ENCODE peak calls at places on chromosomes 13 and 19, in eight cellular contexts. D, R, B, S, F, E, C and Y are unnamed samples.

GRCh38 chr19:6712231-6712630 is 8.2 kb downstream of the C3 start:
- DNase-seq in R (no peak), E (no peak), C (peak; percentile 47), B (no peak), D (no peak), S (no peak), F (no peak), Y (no peak)

GRCh38 chr19:29966594-29967249 is 24.7 kb downstream of the URI1 start:
- DNase-seq in E (peak; percentile 33), D (no peak), C (no peak), F (no peak), B (no peak), R (no peak), S (peak; percentile 18), Y (peak; percentile 56)

GRCh38 chr13:33123066-33123940 is 107.1 kb downstream of the KL start:
- DNase-seq in E (peak; percentile 34), R (no peak), C (no peak), F (no peak), B (no peak), D (no peak), S (peak; percentile 38), Y (peak; percentile 39)

GRCh38 chr13:51879133-51879532 is 17.4 kb downstream of the CCDC70 start:
- DNase-seq in B (no peak), E (no peak), F (no peak), C (no peak), D (no peak), R (no peak), S (no peak), Y (no peak)

GRCh38 chr19:397321-397720 is 11.6 kb downstream of the C2CD4C start:
- DNase-seq in S (no peak), R (no peak), D (no peak), F (no peak), C (no peak), B (no peak), E (no peak), Y (no peak)

GRCh38 chr13:73698859-73699258 is 435.3 kb downstream of the KLF12 start:
- DNase-seq in C (no peak), B (no peak), S (no peak), R (no peak), E (peak; percentile 13), D (no peak), F (no peak), Y (no peak)

GRCh38 chr13:98821372-98822237 is 69.1 kb upstream of the SLC15A1 start:
- DNase-seq in B (no peak), E (peak; percentile 89), D (no peak), S (no peak), R (no peak), C (no peak), F (peak; percentile 78), Y (peak; percentile 94)

GRCh38 chr19:958967-959685 is 25.0 kb upstream of the WDR18 start:
- DNase-seq in B (no peak), E (no peak), R (no peak), F (peak; percentile 70), S (peak; percentile 69), C (no peak), D (no peak), Y (no peak)

GRCh38 chr13:22848539-22849052 is 332.2 kb upstream of the SGCG start:
- DNase-seq in E (no peak), C (no peak), B (no peak), R (no peak), S (no peak), D (no peak), F (peak; percentile 11), Y (no peak)

GRCh38 chr13:113149711-113150544 is 8.5 kb upstream of the PROZ start:
- DNase-seq in D (no peak), E (no peak), C (no peak), F (no peak), S (no peak), B (no peak), R (no peak), Y (no peak)

GRCh38 chr13:77172650-77173049 is 145.7 kb upstream of the FBXL3 start:
- DNase-seq in E (no peak), S (no peak), F (no peak), D (no peak), C (no peak), R (no peak), B (no peak), Y (no peak)

GRCh38 chr13:80217614-80218456 is 123.1 kb downstream of the SPRY2 start:
- DNase-seq in D (no peak), F (peak; percentile 11), E (no peak), B (peak; percentile 63), R (no peak), C (no peak), S (no peak), Y (peak; percentile 84)

GRCh38 chr19:35388277-35389054 is 17.6 kb downstream of the GPR42 start:
- DNase-seq in C (no peak), S (no peak), R (no peak), E (no peak), B (no peak), F (no peak), D (no peak), Y (no peak)

GRCh38 chr13:36858285-36858684 is 39.3 kb downstream of the RFXAP start:
- DNase-seq in B (peak; percentile 41), F (peak; percentile 56), D (no peak), S (peak; percentile 70), R (no peak), E (peak; percentile 64), C (no peak), Y (peak; percentile 75)

GRCh38 chr19:18590273-18591272 is 2.0 kb downstream of the REX1BD start:
- DNase-seq in R (no peak), F (no peak), S (peak; percentile 90), E (peak; percentile 18), D (no peak), B (no peak), C (no peak), Y (no peak)

GRCh38 chr19:35126624-35126959 is 8.3 kb downstream of the LGI4 start:
- DNase-seq in D (no peak), C (no peak), S (no peak), F (no peak), B (no peak), E (no peak), R (no peak), Y (no peak)

GRCh38 chr19:7194566-7194965 is 99.6 kb downstream of the INSR start:
- DNase-seq in E (no peak), R (no peak), D (no peak), B (no peak), C (no peak), F (no peak), S (no peak), Y (no peak)

GRCh38 chr19:2027361-2027760 is 11.8 kb upstream of the BTBD2 start:
- DNase-seq in C (no peak), E (peak; percentile 94), D (no peak), B (no peak), F (no peak), R (no peak), S (peak; percentile 87), Y (peak; percentile 96)

GRCh38 chr19:51531349-51532315 is at the start of gene SIGLEC6:
- DNase-seq in C (peak; percentile 90), S (no peak), F (no peak), R (no peak), D (no peak), E (no peak), B (no peak), Y (no peak)

GRCh38 chr13:33153421-33154381 is 131.9 kb downstream of the STARD13 start:
- DNase-seq in D (no peak), E (no peak), R (no peak), B (peak; percentile 84), S (no peak), F (no peak), C (no peak), Y (peak; percentile 75)

GRCh38 chr13:26881154-26881553 is 120.6 kb upstream of the GPR12 start:
- DNase-seq in B (no peak), R (no peak), S (peak; percentile 54), C (no peak), E (peak; percentile 35), D (no peak), F (peak; percentile 57), Y (peak; percentile 13)

GRCh38 chr19:16587031-16588023 is 15.1 kb upstream of the SLC35E1 start:
- DNase-seq in B (no peak), R (peak; percentile 69), F (no peak), C (peak; percentile 94), E (peak; percentile 69), S (no peak), D (peak; percentile 52), Y (no peak)

GRCh38 chr19:52028780-52029123 is 573 bp upstream of the ZNF614 start:
- DNase-seq in D (no peak), F (no peak), E (no peak), R (no peak), S (no peak), C (no peak), B (no peak), Y (no peak)

GRCh38 chr19:48419158-48419920 is 25.9 kb downstream of the GRIN2D start:
- DNase-seq in B (no peak), R (peak; percentile 63), E (peak; percentile 35), F (no peak), C (peak; percentile 87), S (no peak), D (peak; percentile 57), Y (no peak)

GRCh38 chr19:19115954-19116353 is 22.3 kb downstream of the TMEM161A start:
- DNase-seq in C (no peak), E (no peak), B (no peak), D (peak; percentile 46), F (no peak), R (peak; percentile 51), S (peak; percentile 43), Y (peak; percentile 8)

GRCh38 chr13:21511841-21512240 is 52.7 kb upstream of the ZDHHC20 start:
- DNase-seq in R (no peak), F (no peak), C (no peak), S (peak; percentile 21), D (no peak), B (no peak), E (peak; percentile 71), Y (peak; percentile 4)

GRCh38 chr13:109344552-109345157 is 441.7 kb downstream of the IRS2 start:
- DNase-seq in E (peak; percentile 71), B (no peak), D (no peak), C (no peak), S (peak; percentile 9), R (no peak), F (peak; percentile 21), Y (peak; percentile 4)

GRCh38 chr13:60590775-60591174 is 193.8 kb downstream of the TDRD3 start:
- DNase-seq in S (peak; percentile 15), D (no peak), F (no peak), B (no peak), C (no peak), R (no peak), E (peak; percentile 60), Y (no peak)

GRCh38 chr13:114128624-114129522 is 3.5 kb downstream of the RASA3 start:
- DNase-seq in E (peak; percentile 84), R (peak; percentile 89), S (no peak), D (peak; percentile 75), B (peak; percentile 92), F (peak; percentile 82), C (peak; percentile 97), Y (peak; percentile 87)

GRCh38 chr13:89029062-89029461 is 1357.9 kb downstream of the SLITRK5 start:
- DNase-seq in R (no peak), B (no peak), D (no peak), C (no peak), E (no peak), F (no peak), S (no peak), Y (no peak)

GRCh38 chr19:15418112-15418587 is 638 bp downstream of the AKAP8L start:
- DNase-seq in F (peak; percentile 15), E (peak; percentile 23), S (peak; percentile 43), C (no peak), D (no peak), B (no peak), R (no peak), Y (peak; percentile 18)

GRCh38 chr13:43006893-43007631 is 15.0 kb upstream of the EPSTI1 start:
- DNase-seq in F (no peak), R (no peak), C (no peak), B (no peak), D (no peak), E (peak; percentile 47), S (peak; percentile 42), Y (peak; percentile 51)